ENCODE peak calls at places on chromosomes 6 and 20, in seven cellular contexts. Q, K, J, L, P, S and B are unnamed samples.

GRCh38 chr6:128954308-128955043 is 71.5 kb downstream of the LAMA2 start:
- DNase-seq in Q (no peak), K (no peak), J (no peak), L (no peak), P (no peak), S (no peak), B (no peak)

GRCh38 chr20:49179368-49180277 is 8.5 kb downstream of the STAU1 start:
- DNase-seq in Q (no peak), K (no peak), J (no peak), L (no peak), P (no peak), S (no peak), B (no peak)

GRCh38 chr20:1241456-1241855 is 15.6 kb downstream of the RAD21L1 start:
- DNase-seq in Q (peak; percentile 24), K (no peak), J (no peak), L (no peak), P (no peak), S (no peak), B (no peak)

GRCh38 chr20:63819224-63819917 is 11.7 kb downstream of the ZBTB46 start:
- DNase-seq in Q (peak; percentile 39), K (no peak), J (no peak), L (no peak), P (no peak), S (no peak), B (peak; percentile 48)

GRCh38 chr6:37030599-37030998 is 25.1 kb downstream of the FGD2 start:
- DNase-seq in Q (no peak), K (no peak), J (no peak), L (no peak), P (no peak), S (no peak), B (no peak)

GRCh38 chr6:24205020-24205492 is 79.0 kb downstream of the NRSN1 start:
- DNase-seq in Q (peak; percentile 34), K (no peak), J (peak; percentile 40), L (peak; percentile 35), P (peak; percentile 11), S (no peak), B (no peak)

GRCh38 chr6:82906951-82907350 is 158.7 kb downstream of the UBE3D start:
- DNase-seq in Q (peak; percentile 79), K (no peak), J (no peak), L (no peak), P (no peak), S (no peak), B (no peak)

GRCh38 chr6:27311806-27312145 is 297 bp downstream of the POM121L2 start:
- DNase-seq in Q (no peak), K (no peak), J (no peak), L (no peak), P (no peak), S (no peak), B (no peak)

GRCh38 chr6:136103101-136103688 is 146.9 kb downstream of the MTFR2 start:
- DNase-seq in Q (no peak), K (no peak), J (no peak), L (no peak), P (no peak), S (no peak), B (no peak)

GRCh38 chr6:41892921-41893564 is 2.1 kb downstream of the USP49 start:
- DNase-seq in Q (no peak), K (no peak), J (no peak), L (no peak), P (no peak), S (no peak), B (no peak)